ENCODE peak calls at places on chromosomes 6 and 20, in four cellular contexts. F, M, Z and C are unnamed samples.

GRCh38 chr20:25199473-25200265 is 4.2 kb downstream of the ENTPD6 start:
- DNase-seq in F (no peak), M (no peak), Z (no peak), C (no peak)

GRCh38 chr20:50762435-50763201 is 31.2 kb downstream of the PARD6B start:
- DNase-seq in F (peak), M (peak), Z (no peak), C (no peak)

GRCh38 chr6:41332842-41333736 is 2.3 kb upstream of the NCR2 start:
- DNase-seq in F (no peak), M (no peak), Z (no peak), C (no peak)

GRCh38 chr20:50216543-50217206 is 26.0 kb downstream of the CEBPB start:
- DNase-seq in F (no peak), M (no peak), Z (no peak), C (no peak)

GRCh38 chr6:144134176-144134575 is 16.1 kb upstream of the STX11 start:
- DNase-seq in F (no peak), M (no peak), Z (no peak), C (no peak)

GRCh38 chr6:43442935-43443334 is 12.4 kb downstream of the DLK2 start:
- DNase-seq in F (no peak), M (no peak), Z (no peak), C (no peak)

GRCh38 chr6:15254074-15254975 is 8.5 kb downstream of the JARID2 start:
- DNase-seq in F (no peak), M (no peak), Z (no peak), C (no peak)

GRCh38 chr6:35216412-35216732 is 2.6 kb downstream of the SCUBE3 start:
- DNase-seq in F (no peak), M (no peak), Z (no peak), C (no peak)

GRCh38 chr20:42734660-42735368 is 454.9 kb downstream of the PTPRT start:
- DNase-seq in F (no peak), M (no peak), Z (no peak), C (no peak)

GRCh38 chr6:3913077-3913957 is 64.1 kb downstream of the FAM50B start:
- DNase-seq in F (peak), M (peak), Z (no peak), C (no peak)

GRCh38 chr20:32961956-32962517 is 42.2 kb downstream of the SUN5 start:
- DNase-seq in F (no peak), M (no peak), Z (no peak), C (no peak)

GRCh38 chr6:17393335-17394191 is at the start of gene CAP2:
- DNase-seq in F (peak), M (peak), Z (no peak), C (peak)

GRCh38 chr20:5974531-5974930 is 24.1 kb downstream of the MCM8 start:
- DNase-seq in F (no peak), M (no peak), Z (no peak), C (no peak)